ENCODE peak calls at places on chromosomes 1 and 21, in nine cellular contexts. M is esophagus muscularis mucosa, L is A549, S is ovary, O is K562, Z is transverse colon, V is tibial nerve, T is H1, W is stomach. D is an unnamed sample.

GRCh38 chr1:116343019-116343418 is 30.0 kb upstream of the ATP1A1 start:
- DNase-seq in M (no peak), L (no peak), S (no peak), O (no peak), Z (no peak), V (no peak), T (no peak), W (no peak), D (no peak)

GRCh38 chr1:186202174-186202843 is 172.7 kb downstream of the TPR start:
- DNase-seq in M (no peak), L (no peak), S (no peak), O (no peak), Z (no peak), V (peak; percentile 64), T (no peak), W (no peak), D (peak; percentile 85)

GRCh38 chr1:206969090-206969489 is 1.2 kb downstream of the FCAMR start:
- DNase-seq in M (no peak), L (no peak), S (no peak), O (no peak), Z (peak; percentile 82), V (no peak), T (no peak), W (peak; percentile 61), D (no peak)

GRCh38 chr1:94843430-94843829 is 23.3 kb downstream of the SLC44A3 start:
- DNase-seq in M (no peak), L (no peak), S (no peak), O (no peak), Z (no peak), V (no peak), T (no peak), W (no peak), D (no peak)

GRCh38 chr1:18955442-18956188 is 861 bp downstream of the IFFO2 start:
- DNase-seq in M (no peak), L (no peak), S (peak; percentile 35), O (peak; percentile 47), Z (peak; percentile 57), V (no peak), T (no peak), W (peak; percentile 55), D (no peak)

GRCh38 chr1:76142771-76143540 is 68.4 kb downstream of the ST6GALNAC3 start:
- DNase-seq in M (no peak), L (no peak), S (no peak), O (no peak), Z (peak; percentile 43), V (no peak), T (no peak), W (no peak), D (no peak)

GRCh38 chr1:24901791-24902470 is 28.1 kb downstream of the RUNX3 start:
- DNase-seq in M (no peak), L (no peak), S (no peak), O (no peak), Z (peak; percentile 8), V (no peak), T (no peak), W (peak; percentile 23), D (no peak)

GRCh38 chr21:26977741-26978140 is 10.9 kb upstream of the ADAMTS5 start:
- DNase-seq in M (no peak), L (no peak), S (no peak), O (no peak), Z (no peak), V (no peak), T (no peak), W (no peak), D (no peak)

GRCh38 chr1:202247837-202248795 is 54.5 kb downstream of the LGR6 start:
- DNase-seq in M (no peak), L (no peak), S (no peak), O (no peak), Z (no peak), V (no peak), T (no peak), W (no peak), D (no peak)

GRCh38 chr1:83716641-83717040 is 282.3 kb downstream of the TTLL7 start:
- DNase-seq in M (no peak), L (no peak), S (no peak), O (no peak), Z (no peak), V (no peak), T (no peak), W (no peak), D (no peak)

GRCh38 chr1:64240209-64240608 is 36.8 kb downstream of the UBE2U start:
- DNase-seq in M (no peak), L (no peak), S (no peak), O (no peak), Z (no peak), V (no peak), T (no peak), W (no peak), D (no peak)

GRCh38 chr1:149916193-149916926 is 1.3 kb downstream of the SV2A start:
- DNase-seq in M (no peak), L (no peak), S (no peak), O (no peak), Z (no peak), V (no peak), T (no peak), W (no peak), D (no peak)
- H3K4me3 ChIP-seq in M (peak overlapping the region; percentile 60), L (no peak overlapping the region), S (peak overlapping the region; percentile 70), O (no peak overlapping the region), Z (no peak overlapping the region), V (no peak overlapping the region), T (peak overlapping the region; percentile 85), W (peak overlapping the region; percentile 47), D (peak overlapping the region; percentile 45)

GRCh38 chr1:243950166-243950565 is 100.1 kb upstream of the AKT3 start:
- DNase-seq in M (peak; percentile 81), L (peak; percentile 54), S (no peak), O (no peak), Z (no peak), V (no peak), T (no peak), W (no peak), D (no peak)
- TF ChIP-seq EP300 in M (no peak), L (no peak), S (no peak), O (no peak), Z (no peak), V (no peak), T (no peak), W (no peak), D (no peak)

GRCh38 chr21:46323227-46323709 is 402 bp downstream of the C21orf58 start:
- DNase-seq in M (no peak), L (no peak), S (no peak), O (no peak), Z (no peak), V (no peak), T (no peak), W (no peak), D (no peak)

GRCh38 chr21:46326110-46326703 is 2.3 kb downstream of the PCNT start:
- DNase-seq in M (no peak), L (no peak), S (no peak), O (no peak), Z (no peak), V (no peak), T (no peak), W (no peak), D (no peak)

GRCh38 chr21:46323710-46324389 is at the start of the genes C21orf58 and PCNT:
- DNase-seq in M (peak; percentile 99), L (peak; percentile 96), S (peak; percentile 97), O (peak; percentile 100), Z (peak; percentile 98), V (peak; percentile 93), T (peak; percentile 88), W (peak; percentile 98), D (peak; percentile 98)

GRCh38 chr21:46325073-46325912 is 1.3 kb downstream of the PCNT start:
- DNase-seq in M (no peak), L (peak; percentile 69), S (peak; percentile 41), O (peak; percentile 87), Z (peak; percentile 57), V (no peak), T (peak; percentile 31), W (peak; percentile 37), D (no peak)

DNA sequence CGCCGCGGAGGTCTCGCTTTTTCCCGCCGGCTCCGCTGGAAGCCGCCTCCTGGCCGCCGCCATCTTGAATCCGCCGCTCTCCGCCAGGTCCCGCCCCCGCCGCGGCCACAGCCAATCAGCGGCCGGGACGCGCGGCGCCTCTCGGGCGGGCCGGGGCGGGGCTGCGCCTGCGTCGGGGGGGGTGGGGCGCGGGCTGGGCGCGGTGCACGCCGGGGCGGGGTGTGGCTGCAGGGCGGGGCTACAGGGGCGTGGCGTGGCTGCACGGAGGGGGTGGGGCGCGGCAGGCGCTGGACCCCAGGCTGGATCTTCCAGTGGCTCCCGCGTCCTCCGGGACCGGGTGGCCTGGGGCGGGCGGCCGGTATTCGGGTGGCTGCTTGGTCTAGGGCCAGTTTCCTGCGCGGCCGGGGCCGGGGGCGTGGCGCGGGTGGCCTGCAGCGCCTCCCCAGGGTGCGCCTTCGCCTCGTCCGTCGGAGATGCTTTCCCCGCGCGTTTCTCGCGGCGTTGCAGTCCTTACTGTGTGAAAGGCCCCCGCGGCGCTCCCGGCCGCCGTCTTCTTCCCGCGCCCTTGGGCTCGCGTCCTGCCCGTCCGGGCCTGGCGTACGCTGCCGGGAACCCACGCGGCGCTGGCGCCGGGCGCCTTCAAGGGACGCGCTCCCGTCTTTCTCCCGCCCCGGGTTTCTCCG is 575 bp downstream of the PCNT start:
- DNase-seq in M (peak; percentile 93), L (peak; percentile 80), S (peak; percentile 85), O (peak; percentile 99), Z (peak; percentile 90), V (peak; percentile 76), T (peak; percentile 29), W (peak; percentile 90), D (peak; percentile 91)
- TF ChIP-seq POLR2A in M (peak; percentile 34), L (peak; percentile 62), S (peak; percentile 6), O (peak; percentile 76), Z (peak; percentile 30), V (peak; percentile 29), T (no peak), W (no peak), D (no peak)

GRCh38 chr1:78227705-78228260 is 182.0 kb downstream of the GIPC2 start:
- DNase-seq in M (no peak), L (no peak), S (no peak), O (no peak), Z (no peak), V (no peak), T (no peak), W (no peak), D (no peak)

GRCh38 chr1:78226784-78227183 is 181.0 kb downstream of the GIPC2 start:
- DNase-seq in M (no peak), L (no peak), S (no peak), O (no peak), Z (no peak), V (peak; percentile 62), T (no peak), W (no peak), D (no peak)

GRCh38 chr1:78231894-78232293 is 186.1 kb downstream of the GIPC2 start:
- DNase-seq in M (no peak), L (no peak), S (no peak), O (no peak), Z (no peak), V (no peak), T (no peak), W (no peak), D (no peak)

GRCh38 chr1:78231477-78231876 is 185.7 kb downstream of the GIPC2 start:
- DNase-seq in M (no peak), L (no peak), S (no peak), O (no peak), Z (peak; percentile 54), V (no peak), T (no peak), W (no peak), D (no peak)

DNA sequence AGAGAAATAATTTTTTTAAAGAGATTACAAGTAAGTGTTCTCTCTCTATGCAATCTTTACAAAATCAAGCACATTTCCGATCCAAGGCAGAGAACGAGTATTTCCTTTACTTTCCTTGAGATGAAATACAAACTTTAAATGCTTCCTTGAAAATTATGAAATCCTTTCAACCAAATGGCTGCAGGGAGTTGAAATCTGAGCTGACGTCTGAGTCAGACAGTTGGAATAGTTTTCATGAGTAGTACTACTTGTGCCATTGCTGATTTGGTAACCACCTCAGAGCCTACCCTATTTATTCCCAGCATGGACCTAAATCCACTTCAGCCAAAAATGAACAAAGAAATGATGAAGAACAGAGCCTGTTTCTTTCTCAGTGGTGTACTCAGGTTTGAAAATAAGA is 183.6 kb downstream of the GIPC2 start:
- DNase-seq in M (no peak), L (no peak), S (no peak), O (no peak), Z (no peak), V (peak; percentile 49), T (no peak), W (no peak), D (no peak)
- H3K4me3 ChIP-seq in M (no peak overlapping the region), L (no peak overlapping the region), S (no peak overlapping the region), O (no peak overlapping the region), Z (no peak overlapping the region), V (no peak overlapping the region), T (no peak overlapping the region), W (no peak overlapping the region), D (no peak overlapping the region)